ENCODE peak calls at places on chromosomes 13 and 19, in four cellular contexts. Z, E, Y and B are unnamed samples.

GRCh38 chr13:27526516-27526915 is 76.2 kb upstream of the MTIF3 start:
- DNase-seq in Z (no peak), Y (no peak), E (no peak), B (no peak)

GRCh38 chr19:2994588-2995131 is 17.3 kb downstream of the TLE6 start:
- DNase-seq in Y (no peak), E (no peak), Z (no peak), B (no peak)

GRCh38 chr19:38043649-38044144 is 136.7 kb downstream of the SIPA1L3 start:
- DNase-seq in Y (no peak), Z (no peak), E (no peak), B (no peak)

GRCh38 chr13:48492123-48493075 is 40.5 kb downstream of the RCBTB2 start:
- DNase-seq in Y (peak), E (peak), Z (peak), B (peak)

GRCh38 chr19:16645140-16645539 is 14.8 kb downstream of the SMIM7 start:
- DNase-seq in E (no peak), Y (no peak), Z (no peak), B (no peak)

GRCh38 chr19:10766681-10767201 is 48.9 kb downstream of the DNM2 start:
- DNase-seq in E (no peak), Y (no peak), Z (peak), B (peak)

GRCh38 chr13:36885901-36886300 is 34.1 kb downstream of the SMAD9 start:
- DNase-seq in Z (no peak), Y (no peak), E (no peak), B (no peak)

GRCh38 chr13:95512424-95512823 is 40.1 kb upstream of the CLDN10 start:
- DNase-seq in E (no peak), Z (no peak), Y (no peak), B (no peak)

GRCh38 chr19:2240881-2241760 is 4.5 kb downstream of the SF3A2 start:
- DNase-seq in Y (no peak), E (no peak), Z (no peak), B (no peak)

GRCh38 chr19:54523403-54523802 is 20.8 kb downstream of the LAIR2 start:
- DNase-seq in Y (no peak), E (no peak), Z (no peak), B (no peak)

GRCh38 chr19:30664358-30665058 is 292.3 kb downstream of the ZNF536 start:
- DNase-seq in Y (no peak), Z (peak), E (no peak), B (peak)

GRCh38 chr19:41694831-41695635 is 7.0 kb upstream of the CEACAM7 start:
- DNase-seq in Z (no peak), E (no peak), Y (no peak), B (no peak)

GRCh38 chr19:44820648-44821609 is 12.0 kb downstream of the BCAM start:
- DNase-seq in Y (peak), Z (peak), E (no peak), B (no peak)

GRCh38 chr19:46489445-46490272 is 6.0 kb downstream of the PNMA8B start:
- DNase-seq in E (no peak), Y (peak), Z (peak), B (peak)

GRCh38 chr19:51122112-51122981 is 2.4 kb upstream of the SIGLEC9 start:
- DNase-seq in E (no peak), Y (no peak), Z (no peak), B (no peak)

GRCh38 chr13:37059136-37059847 is at the start of gene SUPT20H:
- DNase-seq in Z (peak), E (peak), Y (peak), B (peak)

GRCh38 chr13:72290962-72291681 is 424.1 kb upstream of the DACH1 start:
- DNase-seq in E (no peak), Y (no peak), Z (no peak), B (no peak)

GRCh38 chr13:59483441-59484116 is 680.1 kb downstream of the DIAPH3 start:
- DNase-seq in Z (peak), Y (no peak), E (no peak), B (no peak)

GRCh38 chr13:77918391-77919261 is at the start of gene EDNRB:
- DNase-seq in Z (peak), E (no peak), Y (peak), B (peak)

DNA sequence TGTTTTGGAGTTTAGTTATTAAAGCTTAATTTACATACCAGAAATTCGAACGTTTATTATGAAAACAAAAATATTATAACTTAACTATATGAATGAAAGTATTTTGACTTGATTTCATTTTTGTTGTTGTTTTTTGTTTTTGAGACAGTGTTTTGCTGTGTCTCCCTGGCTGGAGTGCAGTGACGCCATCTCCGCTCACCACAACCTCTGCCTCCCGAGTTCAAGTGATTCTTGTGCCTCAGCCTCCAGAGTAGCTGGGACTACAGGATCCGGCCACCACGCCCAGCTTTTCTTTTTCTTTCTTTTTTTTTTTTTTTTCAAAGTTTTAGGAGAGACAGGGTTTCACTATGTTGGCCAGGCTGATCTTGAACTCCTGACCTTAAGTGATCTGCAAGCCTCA is 392.6 kb downstream of the PCDH17 start:
- DNase-seq in Y (no peak), E (no peak), Z (no peak), B (no peak)
- H3K27ac ChIP-seq in Y (no peak), E (no peak), Z (no peak), B (no peak)

GRCh38 chr19:7856679-7857663 is 17.2 kb downstream of the PRR36 start:
- DNase-seq in Y (no peak), Z (no peak), E (no peak), B (no peak)
- H3K27ac ChIP-seq in Y (no peak), Z (no peak), E (no peak), B (no peak)

GRCh38 chr13:114115796-114116195 is 16.6 kb downstream of the RASA3 start:
- DNase-seq in Z (peak), Y (no peak), E (peak), B (no peak)

GRCh38 chr13:114118763-114119123 is 13.7 kb downstream of the RASA3 start:
- DNase-seq in Y (no peak), E (no peak), Z (no peak), B (peak)

GRCh38 chr13:114116734-114117133 is 15.7 kb downstream of the RASA3 start:
- DNase-seq in Z (peak), E (peak), Y (no peak), B (no peak)

GRCh38 chr13:114119196-114119595 is 13.2 kb downstream of the RASA3 start:
- DNase-seq in Z (no peak), E (no peak), Y (no peak), B (peak)

DNA sequence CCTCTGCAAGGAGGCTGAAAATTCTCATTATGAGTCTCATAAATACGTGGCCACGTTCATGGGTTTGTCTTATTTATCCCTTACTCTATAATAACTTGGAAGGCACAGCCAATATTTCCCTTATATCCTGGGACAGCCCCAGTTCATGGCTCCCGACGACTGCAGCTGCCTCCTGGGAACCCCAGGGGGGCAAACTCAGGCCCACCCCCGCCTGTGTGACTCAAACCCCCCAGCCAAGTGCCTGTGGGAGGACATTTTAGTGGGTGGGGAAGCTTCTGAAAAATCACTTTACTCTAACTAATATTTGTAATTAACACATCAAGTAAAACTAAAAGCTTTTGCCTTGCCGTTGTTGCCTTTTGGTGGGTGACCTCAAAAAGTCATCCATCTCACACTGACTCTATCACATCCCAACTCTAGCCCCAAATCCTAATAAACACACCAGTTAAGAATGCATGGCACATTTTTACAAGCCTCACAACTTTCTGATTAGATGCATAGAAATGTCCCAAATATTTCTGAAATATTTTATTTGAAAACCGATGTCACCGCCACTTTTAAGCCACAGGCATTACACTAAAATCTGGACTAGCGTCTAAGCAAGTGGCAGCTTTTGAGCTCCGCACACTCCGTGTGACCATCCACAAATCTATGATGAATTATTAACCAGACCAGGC is 14.2 kb downstream of the RASA3 start:
- DNase-seq in Z (no peak), Y (no peak), E (no peak), B (no peak)
- H3K27ac ChIP-seq in Z (no peak), Y (peak), E (no peak), B (peak)

GRCh38 chr13:33169273-33169980 is 116.1 kb downstream of the STARD13 start:
- DNase-seq in Y (no peak), E (no peak), Z (no peak), B (no peak)
- H3K27ac ChIP-seq in Y (peak), E (no peak), Z (no peak), B (no peak)

DNA sequence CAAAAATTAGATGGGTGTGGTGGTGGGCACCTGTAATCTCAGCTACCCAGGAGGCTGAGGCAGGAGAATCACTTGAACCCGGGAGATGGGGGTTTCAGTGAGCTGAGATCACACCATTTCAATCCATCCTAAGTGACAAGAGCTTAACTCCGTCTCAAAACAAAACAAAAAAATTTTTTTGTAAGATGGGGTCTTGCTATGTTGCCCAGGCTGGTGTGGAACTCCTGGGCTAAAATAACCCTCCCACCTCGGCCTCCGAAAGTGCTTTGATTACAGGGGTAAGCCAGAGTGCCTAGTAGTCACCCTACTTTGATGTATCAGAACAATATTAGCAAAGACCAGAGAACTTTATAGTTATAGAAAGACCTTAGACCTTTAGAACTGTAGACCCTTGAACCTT is 7.9 kb downstream of the SPTBN4 start:
- DNase-seq in E (no peak), Z (no peak), Y (no peak), B (no peak)
- H3K27ac ChIP-seq in E (no peak), Z (no peak), Y (no peak), B (no peak)

GRCh38 chr19:7636317-7636690 is 606 bp upstream of the STXBP2 start:
- DNase-seq in Y (no peak), E (no peak), Z (no peak), B (no peak)

GRCh38 chr19:7635670-7636069 is 1.2 kb upstream of the STXBP2 start:
- DNase-seq in Z (no peak), Y (no peak), E (no peak), B (no peak)

GRCh38 chr19:7631577-7631976 is 1.9 kb downstream of the PCP2 start:
- DNase-seq in Z (no peak), E (no peak), Y (no peak), B (no peak)

GRCh38 chr19:7632340-7633203 is 947 bp downstream of the PCP2 start:
- DNase-seq in Z (no peak), E (no peak), Y (no peak), B (no peak)

DNA sequence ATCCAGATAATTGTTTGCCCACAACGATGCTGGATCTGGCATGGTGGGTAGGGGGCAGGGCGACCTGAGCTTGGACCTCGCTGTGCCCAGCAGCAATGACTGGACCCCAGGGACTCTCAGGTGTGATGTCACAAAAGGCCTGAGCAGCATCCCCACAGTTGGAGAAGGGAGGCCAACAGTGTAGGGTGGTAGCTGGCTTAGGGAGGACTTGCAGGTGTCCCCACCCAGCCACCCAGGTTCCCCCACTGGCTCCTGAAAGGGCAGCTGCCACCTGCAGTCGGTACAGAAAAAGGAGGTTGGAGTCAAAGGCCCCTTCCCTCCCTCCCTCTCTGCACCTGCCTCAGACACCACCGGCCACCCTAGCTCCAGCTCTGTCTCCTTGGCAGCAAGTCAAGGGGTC is at the start of gene PCP2:
- DNase-seq in Z (no peak), Y (no peak), E (no peak), B (no peak)
- H3K27ac ChIP-seq in Z (no peak), Y (no peak), E (no peak), B (no peak)